ENCODE peak calls at places on chromosomes 16 and 17, in ten cellular contexts. P is AG10803, C is tibial nerve, K is left lung, L is adrenal gland, Q is AG04450, B is transverse colon, I is heart right ventricle, S is AG09309, Z is fibroblast of pulmonary artery. H is an unnamed sample.

GRCh38 chr17:47063475-47063874 is 84.4 kb upstream of the RPRML start:
- DNase-seq in P (no peak), I (no peak), K (no peak), Z (no peak), L (no peak), S (no peak), C (no peak), Q (no peak), B (no peak), H (no peak)

GRCh38 chr16:4683255-4684029 is 9.9 kb upstream of the NUDT16L1 start:
- DNase-seq in B (no peak), Z (no peak), P (no peak), Q (no peak), K (peak), L (no peak), I (no peak), S (no peak), C (no peak), H (no peak)

GRCh38 chr16:57371494-57372371 is 557 bp upstream of the CX3CL1 start:
- DNase-seq in P (no peak), C (no peak), Z (no peak), L (no peak), Q (no peak), B (no peak), K (peak), S (no peak), I (no peak), H (no peak)

GRCh38 chr16:66920924-66921680 is 2.4 kb upstream of the CDH16 start:
- DNase-seq in S (no peak), Z (no peak), K (peak), Q (no peak), B (no peak), P (no peak), C (no peak), I (no peak), L (no peak), H (no peak)

GRCh38 chr17:48637323-48638260 is 11.4 kb upstream of the HOXB9 start:
- DNase-seq in K (no peak), I (no peak), L (no peak), B (no peak), Z (peak), P (peak), C (no peak), Q (peak), S (peak), H (peak)

GRCh38 chr16:11619327-11619851 is 32.7 kb upstream of the LITAF start:
- DNase-seq in Q (no peak), P (no peak), L (no peak), I (no peak), S (no peak), Z (no peak), B (no peak), K (no peak), C (no peak), H (no peak)

GRCh38 chr17:9872852-9873251 is 32.2 kb downstream of the RCVRN start:
- DNase-seq in C (no peak), S (no peak), B (no peak), I (no peak), L (no peak), K (no peak), P (no peak), Q (no peak), Z (no peak), H (no peak)

GRCh38 chr16:58462997-58463891 is 36.7 kb upstream of the NDRG4 start:
- DNase-seq in C (no peak), P (no peak), K (peak), Q (no peak), B (no peak), L (peak), Z (no peak), S (no peak), I (peak), H (no peak)

GRCh38 chr17:81427446-81428120 is 32.3 kb downstream of the BAHCC1 start:
- DNase-seq in B (peak), Q (no peak), C (no peak), K (peak), P (no peak), I (no peak), Z (no peak), L (no peak), S (no peak), H (peak)

GRCh38 chr17:58416396-58416795 is 938 bp downstream of the RNF43 start:
- DNase-seq in B (no peak), Z (no peak), K (no peak), L (no peak), S (no peak), I (no peak), C (no peak), P (no peak), Q (no peak), H (no peak)
- H3K4me3 ChIP-seq in B (no peak), Z (no peak), K (peak), L (peak), S (no peak), I (peak), C (no peak), P (no peak), Q (no peak), H (no peak)

GRCh38 chr17:3308603-3309002 is 10.4 kb upstream of the OR3A1 start:
- DNase-seq in I (no peak), Z (no peak), Q (no peak), K (no peak), B (no peak), S (no peak), L (no peak), P (no peak), C (no peak), H (no peak)
- TF ChIP-seq CTCF in I (no peak), Z (no peak), Q (no peak), K (no peak), B (no peak), S (no peak), L (no peak), P (no peak), C (no peak), H (no peak)

DNA sequence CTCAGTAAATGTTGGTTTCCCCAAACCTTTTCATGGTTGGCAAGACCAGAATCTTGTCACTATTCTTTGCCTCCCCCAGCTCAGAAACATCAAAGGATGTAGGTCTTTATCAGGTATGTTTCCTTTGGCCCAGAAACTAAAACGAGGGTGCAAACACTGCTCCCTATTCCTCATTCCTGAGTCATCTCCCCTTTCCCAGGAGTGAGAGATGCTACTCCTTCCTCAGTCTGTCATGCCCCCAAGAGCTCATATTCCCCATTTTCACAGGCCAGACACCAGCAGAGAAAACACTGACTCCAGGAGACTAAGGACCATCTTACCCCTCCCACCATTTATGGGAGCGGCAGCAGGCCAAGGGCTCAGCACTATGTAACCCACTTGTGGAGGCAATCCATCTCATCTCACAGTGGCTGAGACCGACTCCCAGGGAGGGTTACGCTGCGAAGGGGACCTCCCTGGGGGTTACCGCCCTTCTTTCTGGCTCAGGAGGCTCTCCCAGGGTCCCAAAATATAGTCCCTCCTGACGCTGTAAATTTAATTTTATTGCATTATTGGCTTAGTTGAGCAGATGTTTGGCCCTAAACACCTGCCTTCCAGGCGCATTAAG is 1.5 kb downstream of the GEMIN4 start:
- DNase-seq in I (no peak), C (no peak), S (no peak), K (no peak), P (no peak), Q (no peak), B (no peak), L (no peak), Z (no peak), H (no peak)
- H3K4me3 ChIP-seq in I (no peak), C (peak), S (no peak), K (no peak), P (peak), Q (peak), B (no peak), L (no peak), Z (peak), H (peak)

GRCh38 chr17:75975757-75976174 is 3.2 kb downstream of the ACOX1 start:
- DNase-seq in Q (no peak), S (no peak), K (no peak), Z (no peak), B (no peak), P (no peak), L (no peak), C (no peak), I (no peak), H (no peak)
- TF ChIP-seq CTCF in Q (no peak), S (no peak), K (no peak), Z (no peak), B (no peak), P (no peak), L (no peak), C (no peak), I (no peak), H (no peak)

DNA sequence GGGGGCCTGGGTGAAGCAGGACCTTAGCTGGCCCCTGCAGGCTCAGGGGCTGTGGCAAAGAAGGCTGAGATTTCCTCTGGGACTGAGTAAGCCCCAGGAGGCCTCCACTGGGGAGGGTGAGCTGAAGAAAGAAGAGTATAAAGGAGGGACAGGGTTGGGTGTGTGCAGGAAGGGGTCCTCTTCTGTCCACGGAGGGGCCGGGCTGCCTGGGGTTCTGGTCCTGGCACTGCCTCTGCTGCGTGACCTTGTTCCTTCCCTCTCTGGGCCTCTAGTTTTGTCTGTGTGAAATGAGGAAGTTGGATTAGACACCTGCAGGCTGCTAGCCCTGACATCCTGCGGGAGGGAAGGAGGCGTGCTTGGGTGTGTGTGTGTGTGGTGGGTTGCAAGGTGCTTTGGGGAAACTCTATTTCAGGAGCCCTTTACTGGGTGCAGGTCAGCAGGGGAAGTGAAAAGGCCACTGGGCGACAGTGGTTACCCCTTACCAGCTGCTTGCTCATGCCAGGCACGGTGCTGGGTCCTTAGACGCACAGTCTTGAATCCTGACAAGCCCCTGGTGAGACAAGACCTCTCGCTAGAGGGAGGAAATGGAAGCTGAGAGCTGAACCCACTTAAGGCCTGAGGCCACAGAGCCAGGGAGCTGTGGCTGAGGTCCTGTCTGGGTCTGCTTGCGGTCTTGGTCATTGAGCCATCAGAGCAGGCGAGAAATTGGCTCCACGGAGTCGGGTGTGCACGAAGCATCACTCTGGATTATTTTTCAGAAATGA is 60.7 kb downstream of the OR1D5 start:
- DNase-seq in K (peak), C (no peak), I (no peak), Z (no peak), Q (no peak), S (no peak), B (peak), L (no peak), P (no peak), H (no peak)
- H3K4me3 ChIP-seq in K (no peak), C (no peak), I (no peak), Z (no peak), Q (no peak), S (no peak), B (no peak), L (no peak), P (no peak), H (no peak)

GRCh38 chr16:87735270-87736002 is 30.4 kb downstream of the KLHDC4 start:
- DNase-seq in C (no peak), B (no peak), K (no peak), I (no peak), Q (no peak), L (no peak), Z (no peak), P (no peak), S (no peak), H (no peak)
- TF ChIP-seq CTCF in C (no peak), B (no peak), K (no peak), I (no peak), Q (no peak), L (no peak), Z (no peak), P (no peak), S (no peak), H (no peak)

DNA sequence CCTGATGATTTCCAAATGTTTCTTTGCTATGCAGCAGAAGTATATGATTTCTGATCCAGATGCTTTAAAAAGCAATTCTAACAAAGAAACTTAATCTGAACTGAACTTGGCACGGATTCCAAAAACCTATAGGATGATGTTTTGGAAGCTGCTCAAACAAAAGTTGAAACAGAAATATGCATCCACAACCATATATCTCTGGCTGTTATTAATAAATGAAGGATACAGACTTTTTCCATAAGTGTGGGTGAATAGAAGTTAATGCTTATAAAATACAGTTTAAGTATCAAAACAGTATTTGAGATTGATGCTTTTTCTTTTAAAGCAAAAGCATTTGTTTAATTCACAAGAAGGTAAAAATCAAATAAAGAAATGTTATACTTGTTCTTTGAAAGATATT is 27.9 kb upstream of the NACA2 start:
- DNase-seq in S (no peak), L (no peak), Z (no peak), Q (no peak), I (no peak), C (no peak), K (no peak), P (no peak), B (no peak), H (no peak)
- H3K4me3 ChIP-seq in S (no peak), L (no peak), Z (no peak), Q (no peak), I (no peak), C (no peak), K (no peak), P (no peak), B (no peak), H (no peak)

DNA sequence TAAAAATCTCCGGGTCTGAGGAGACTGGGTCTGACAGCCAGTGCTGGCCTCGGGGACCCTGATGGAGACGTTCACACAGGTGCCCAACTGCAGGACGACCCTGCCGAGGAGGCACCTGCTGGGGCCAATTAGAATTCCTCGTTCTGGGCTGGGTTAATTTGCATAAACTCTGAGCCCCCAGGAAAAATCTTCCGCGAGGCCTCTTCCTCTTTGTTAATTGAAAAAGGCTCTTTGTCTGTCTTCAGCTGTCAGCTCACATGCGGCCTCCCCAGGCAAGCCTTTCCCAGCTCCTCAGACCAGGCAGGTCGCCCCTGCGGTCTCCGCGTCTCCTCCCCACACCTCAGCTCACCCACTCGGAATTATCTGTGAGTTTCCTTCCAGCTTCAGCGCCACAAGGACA is 400.2 kb downstream of the SEC14L1 start:
- DNase-seq in C (no peak), Z (no peak), L (no peak), P (no peak), I (no peak), K (no peak), S (no peak), B (no peak), Q (no peak), H (no peak)
- TF ChIP-seq CTCF in C (no peak), Z (no peak), L (no peak), P (no peak), I (no peak), K (no peak), S (no peak), B (no peak), Q (no peak), H (no peak)

GRCh38 chr17:50266384-50267073 is 7.7 kb upstream of the TMEM92 start:
- DNase-seq in K (peak), I (no peak), L (no peak), S (peak), Z (peak), B (peak), Q (peak), C (peak), P (peak), H (peak)
- H3K4me3 ChIP-seq in K (no peak), I (no peak), L (no peak), S (peak), Z (no peak), B (no peak), Q (peak), C (no peak), P (peak), H (peak)